ENCODE peak calls at places on chromosomes 6 and 20, in five cellular contexts. One of them, this sample, is unnamed.

GRCh38 chr6:16804515-16805161 is 43.4 kb upstream of the ATXN1 start:
- DNase-seq in CD4-positive, CD25-positive, alpha-beta regulatory T cell: no peak
- DNase-seq in retinal pigment epithelial cell: no peak
- DNase-seq in AG10803: no peak
- DNase-seq in CD8-positive, alpha-beta memory T cell: no peak
- DNase-seq in this sample: no peak

GRCh38 chr6:106629859-106630163 is 433 bp downstream of the QRSL1 start:
- DNase-seq in CD8-positive, alpha-beta memory T cell: no peak
- DNase-seq in AG10803: no peak
- DNase-seq in CD4-positive, CD25-positive, alpha-beta regulatory T cell: no peak
- DNase-seq in retinal pigment epithelial cell: no peak
- DNase-seq in this sample: no peak

GRCh38 chr20:52731086-52731485 is 241.1 kb upstream of the TSHZ2 start:
- DNase-seq in CD4-positive, CD25-positive, alpha-beta regulatory T cell: no peak
- DNase-seq in CD8-positive, alpha-beta memory T cell: no peak
- DNase-seq in AG10803: no peak
- DNase-seq in retinal pigment epithelial cell: no peak
- DNase-seq in this sample: no peak

GRCh38 chr6:111306104-111306888 is 176.7 kb downstream of the REV3L start:
- DNase-seq in CD4-positive, CD25-positive, alpha-beta regulatory T cell: no peak
- DNase-seq in AG10803: no peak
- DNase-seq in CD8-positive, alpha-beta memory T cell: no peak
- DNase-seq in retinal pigment epithelial cell: no peak
- DNase-seq in this sample: no peak

GRCh38 chr6:159915397-159915796 is 24.6 kb downstream of the MAS1 start:
- DNase-seq in retinal pigment epithelial cell: no peak
- DNase-seq in AG10803: no peak
- DNase-seq in CD8-positive, alpha-beta memory T cell: no peak
- DNase-seq in CD4-positive, CD25-positive, alpha-beta regulatory T cell: no peak
- DNase-seq in this sample: no peak

GRCh38 chr20:3603108-3603507 is 60.1 kb downstream of the GFRA4 start:
- DNase-seq in retinal pigment epithelial cell: no peak
- DNase-seq in AG10803: no peak
- DNase-seq in CD4-positive, CD25-positive, alpha-beta regulatory T cell: no peak
- DNase-seq in CD8-positive, alpha-beta memory T cell: no peak
- DNase-seq in this sample: no peak

GRCh38 chr20:35048739-35049138 is 43.9 kb downstream of the TRPC4AP start:
- DNase-seq in AG10803: no peak
- DNase-seq in retinal pigment epithelial cell: no peak
- DNase-seq in CD4-positive, CD25-positive, alpha-beta regulatory T cell: no peak
- DNase-seq in CD8-positive, alpha-beta memory T cell: no peak
- DNase-seq in this sample: no peak

GRCh38 chr20:32456869-32457421 is 98.8 kb downstream of the ASXL1 start:
- DNase-seq in retinal pigment epithelial cell: peak
- DNase-seq in CD4-positive, CD25-positive, alpha-beta regulatory T cell: no peak
- DNase-seq in CD8-positive, alpha-beta memory T cell: no peak
- DNase-seq in AG10803: peak
- DNase-seq in this sample: no peak

GRCh38 chr6:119036076-119036475 is 42.4 kb downstream of the FAM184A start:
- DNase-seq in AG10803: no peak
- DNase-seq in retinal pigment epithelial cell: no peak
- DNase-seq in CD8-positive, alpha-beta memory T cell: no peak
- DNase-seq in CD4-positive, CD25-positive, alpha-beta regulatory T cell: no peak
- DNase-seq in this sample: no peak

GRCh38 chr20:36092424-36093024 is 62.0 kb upstream of the EPB41L1 start:
- DNase-seq in AG10803: no peak
- DNase-seq in CD8-positive, alpha-beta memory T cell: no peak
- DNase-seq in retinal pigment epithelial cell: no peak
- DNase-seq in CD4-positive, CD25-positive, alpha-beta regulatory T cell: no peak
- DNase-seq in this sample: no peak

GRCh38 chr20:47620808-47621805 is 119.4 kb downstream of the NCOA3 start:
- DNase-seq in AG10803: peak
- DNase-seq in retinal pigment epithelial cell: peak
- DNase-seq in CD8-positive, alpha-beta memory T cell: no peak
- DNase-seq in CD4-positive, CD25-positive, alpha-beta regulatory T cell: peak
- DNase-seq in this sample: peak

GRCh38 chr20:61705909-61706308 is 359.8 kb downstream of the TAF4 start:
- DNase-seq in retinal pigment epithelial cell: no peak
- DNase-seq in CD8-positive, alpha-beta memory T cell: no peak
- DNase-seq in CD4-positive, CD25-positive, alpha-beta regulatory T cell: no peak
- DNase-seq in AG10803: no peak
- DNase-seq in this sample: no peak

GRCh38 chr6:148779142-148779562 is 32.3 kb downstream of the UST start:
- DNase-seq in AG10803: peak
- DNase-seq in CD8-positive, alpha-beta memory T cell: no peak
- DNase-seq in retinal pigment epithelial cell: no peak
- DNase-seq in CD4-positive, CD25-positive, alpha-beta regulatory T cell: no peak
- DNase-seq in this sample: no peak

GRCh38 chr6:77368660-77369313 is 94.5 kb downstream of the HTR1B start:
- DNase-seq in CD4-positive, CD25-positive, alpha-beta regulatory T cell: no peak
- DNase-seq in retinal pigment epithelial cell: no peak
- DNase-seq in AG10803: peak
- DNase-seq in CD8-positive, alpha-beta memory T cell: no peak
- DNase-seq in this sample: no peak

GRCh38 chr6:38997128-38997761 is 51.3 kb upstream of the GLP1R start:
- DNase-seq in CD8-positive, alpha-beta memory T cell: no peak
- DNase-seq in CD4-positive, CD25-positive, alpha-beta regulatory T cell: peak
- DNase-seq in retinal pigment epithelial cell: no peak
- DNase-seq in AG10803: peak
- DNase-seq in this sample: peak

GRCh38 chr20:54642733-54643667 is 167.6 kb downstream of the DOK5 start:
- DNase-seq in CD8-positive, alpha-beta memory T cell: no peak
- DNase-seq in retinal pigment epithelial cell: no peak
- DNase-seq in CD4-positive, CD25-positive, alpha-beta regulatory T cell: no peak
- DNase-seq in AG10803: peak
- DNase-seq in this sample: no peak

GRCh38 chr6:102995491-102995890 is 1602.0 kb downstream of the GRIK2 start:
- DNase-seq in retinal pigment epithelial cell: no peak
- DNase-seq in AG10803: no peak
- DNase-seq in CD8-positive, alpha-beta memory T cell: no peak
- DNase-seq in CD4-positive, CD25-positive, alpha-beta regulatory T cell: no peak
- DNase-seq in this sample: no peak

GRCh38 chr6:2467929-2468600 is 222.7 kb upstream of the GMDS start:
- DNase-seq in AG10803: no peak
- DNase-seq in CD8-positive, alpha-beta memory T cell: no peak
- DNase-seq in retinal pigment epithelial cell: no peak
- DNase-seq in CD4-positive, CD25-positive, alpha-beta regulatory T cell: no peak
- DNase-seq in this sample: no peak
- H3K4me3 ChIP-seq in AG10803: no peak
- H3K4me3 ChIP-seq in CD8-positive, alpha-beta memory T cell: no peak
- H3K4me3 ChIP-seq in retinal pigment epithelial cell: no peak
- H3K4me3 ChIP-seq in CD4-positive, CD25-positive, alpha-beta regulatory T cell: no peak
- H3K4me3 ChIP-seq in this sample: no peak

DNA sequence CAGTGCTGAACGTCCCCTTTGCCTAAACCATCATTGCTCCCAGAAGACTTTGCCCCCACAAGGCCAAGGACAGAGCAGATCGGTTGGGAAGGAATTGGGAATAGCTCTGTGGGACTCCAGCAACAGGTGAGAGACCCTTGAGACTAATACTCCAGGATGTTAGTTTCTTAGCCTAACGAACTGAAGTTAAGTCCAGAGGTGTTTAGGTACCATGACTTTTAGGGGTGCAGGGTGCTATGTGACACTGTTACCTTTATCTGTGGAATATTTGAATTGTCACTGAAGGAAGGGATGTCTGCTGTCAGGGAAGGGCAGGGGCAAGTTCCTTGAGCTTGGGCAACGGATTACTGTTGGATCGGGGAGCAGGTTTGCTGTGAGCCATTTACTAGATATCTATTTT is 1.9 kb downstream of the BLCAP start:
- DNase-seq in CD4-positive, CD25-positive, alpha-beta regulatory T cell: no peak
- DNase-seq in AG10803: no peak
- DNase-seq in retinal pigment epithelial cell: no peak
- DNase-seq in CD8-positive, alpha-beta memory T cell: no peak
- DNase-seq in this sample: no peak
- H3K4me3 ChIP-seq in CD4-positive, CD25-positive, alpha-beta regulatory T cell: peak
- H3K4me3 ChIP-seq in AG10803: peak
- H3K4me3 ChIP-seq in retinal pigment epithelial cell: no peak
- H3K4me3 ChIP-seq in CD8-positive, alpha-beta memory T cell: no peak
- H3K4me3 ChIP-seq in this sample: no peak

GRCh38 chr6:150598858-150599198 is 857 bp upstream of the PLEKHG1 start:
- DNase-seq in AG10803: no peak
- DNase-seq in CD8-positive, alpha-beta memory T cell: no peak
- DNase-seq in retinal pigment epithelial cell: no peak
- DNase-seq in CD4-positive, CD25-positive, alpha-beta regulatory T cell: no peak
- DNase-seq in this sample: no peak
- H3K4me3 ChIP-seq in AG10803: no peak
- H3K4me3 ChIP-seq in CD8-positive, alpha-beta memory T cell: peak
- H3K4me3 ChIP-seq in retinal pigment epithelial cell: no peak
- H3K4me3 ChIP-seq in CD4-positive, CD25-positive, alpha-beta regulatory T cell: peak
- H3K4me3 ChIP-seq in this sample: no peak

GRCh38 chr6:22145294-22145693 is 151.5 kb downstream of the PRL start:
- DNase-seq in CD8-positive, alpha-beta memory T cell: no peak
- DNase-seq in AG10803: no peak
- DNase-seq in CD4-positive, CD25-positive, alpha-beta regulatory T cell: no peak
- DNase-seq in retinal pigment epithelial cell: peak
- DNase-seq in this sample: no peak

GRCh38 chr6:22147469-22147815 is 149.4 kb downstream of the PRL start:
- DNase-seq in CD8-positive, alpha-beta memory T cell: no peak
- DNase-seq in AG10803: no peak
- DNase-seq in CD4-positive, CD25-positive, alpha-beta regulatory T cell: no peak
- DNase-seq in retinal pigment epithelial cell: no peak
- DNase-seq in this sample: no peak

GRCh38 chr6:22146581-22147468 is 150.0 kb downstream of the PRL start:
- DNase-seq in CD8-positive, alpha-beta memory T cell: peak
- DNase-seq in CD4-positive, CD25-positive, alpha-beta regulatory T cell: peak
- DNase-seq in AG10803: peak
- DNase-seq in retinal pigment epithelial cell: no peak
- DNase-seq in this sample: peak

GRCh38 chr6:22147983-22148797 is 148.6 kb downstream of the PRL start:
- DNase-seq in AG10803: peak
- DNase-seq in retinal pigment epithelial cell: peak
- DNase-seq in CD8-positive, alpha-beta memory T cell: no peak
- DNase-seq in CD4-positive, CD25-positive, alpha-beta regulatory T cell: no peak
- DNase-seq in this sample: peak

DNA sequence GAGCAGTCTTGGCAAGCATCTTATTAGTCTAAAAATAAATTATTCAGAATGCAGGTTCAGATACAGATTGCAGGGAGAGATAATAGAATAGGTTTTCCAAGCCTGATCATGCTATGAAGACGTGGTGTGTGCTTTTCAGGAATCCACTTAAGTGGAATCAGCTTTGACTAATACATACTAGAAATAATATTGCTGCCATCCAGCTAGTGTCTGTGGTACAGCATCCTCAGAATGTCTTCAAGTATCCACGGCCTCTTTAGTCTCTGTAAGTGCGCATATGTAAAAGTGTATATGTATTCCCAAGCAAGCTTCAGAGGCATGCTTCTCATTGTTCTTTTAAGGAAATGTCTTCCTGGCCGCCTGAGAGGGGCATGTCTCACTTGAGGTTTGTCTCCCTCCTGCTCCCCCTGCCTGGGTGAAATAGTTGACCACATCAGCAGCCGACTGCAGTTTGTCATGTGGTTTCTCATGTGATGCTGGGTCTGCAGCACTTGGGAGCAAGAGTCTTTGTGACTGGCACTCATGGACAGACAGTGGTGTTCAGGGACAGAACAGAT is 150.9 kb downstream of the PRL start:
- DNase-seq in retinal pigment epithelial cell: peak
- DNase-seq in AG10803: peak
- DNase-seq in CD4-positive, CD25-positive, alpha-beta regulatory T cell: no peak
- DNase-seq in CD8-positive, alpha-beta memory T cell: no peak
- DNase-seq in this sample: peak
- H3K4me3 ChIP-seq in retinal pigment epithelial cell: no peak
- H3K4me3 ChIP-seq in AG10803: peak
- H3K4me3 ChIP-seq in CD4-positive, CD25-positive, alpha-beta regulatory T cell: no peak
- H3K4me3 ChIP-seq in CD8-positive, alpha-beta memory T cell: no peak
- H3K4me3 ChIP-seq in this sample: peak

GRCh38 chr6:134870677-134871498 is 79.0 kb downstream of the ALDH8A1 start:
- DNase-seq in retinal pigment epithelial cell: no peak
- DNase-seq in CD4-positive, CD25-positive, alpha-beta regulatory T cell: peak
- DNase-seq in AG10803: peak
- DNase-seq in CD8-positive, alpha-beta memory T cell: no peak
- DNase-seq in this sample: peak
- H3K4me3 ChIP-seq in retinal pigment epithelial cell: no peak
- H3K4me3 ChIP-seq in CD4-positive, CD25-positive, alpha-beta regulatory T cell: no peak
- H3K4me3 ChIP-seq in AG10803: no peak
- H3K4me3 ChIP-seq in CD8-positive, alpha-beta memory T cell: no peak
- H3K4me3 ChIP-seq in this sample: no peak

GRCh38 chr20:10509411-10509810 is 74.3 kb downstream of the SLX4IP start:
- DNase-seq in retinal pigment epithelial cell: no peak
- DNase-seq in CD4-positive, CD25-positive, alpha-beta regulatory T cell: no peak
- DNase-seq in AG10803: no peak
- DNase-seq in CD8-positive, alpha-beta memory T cell: no peak
- DNase-seq in this sample: no peak

GRCh38 chr20:10513091-10513490 is 78.0 kb downstream of the SLX4IP start:
- DNase-seq in CD8-positive, alpha-beta memory T cell: no peak
- DNase-seq in AG10803: no peak
- DNase-seq in retinal pigment epithelial cell: no peak
- DNase-seq in CD4-positive, CD25-positive, alpha-beta regulatory T cell: no peak
- DNase-seq in this sample: no peak

GRCh38 chr20:10511507-10512231 is 76.6 kb downstream of the SLX4IP start:
- DNase-seq in CD4-positive, CD25-positive, alpha-beta regulatory T cell: peak
- DNase-seq in CD8-positive, alpha-beta memory T cell: peak
- DNase-seq in retinal pigment epithelial cell: peak
- DNase-seq in AG10803: peak
- DNase-seq in this sample: peak

GRCh38 chr20:10510216-10510615 is 75.1 kb downstream of the SLX4IP start:
- DNase-seq in CD4-positive, CD25-positive, alpha-beta regulatory T cell: no peak
- DNase-seq in AG10803: no peak
- DNase-seq in retinal pigment epithelial cell: no peak
- DNase-seq in CD8-positive, alpha-beta memory T cell: no peak
- DNase-seq in this sample: no peak

GRCh38 chr20:10511166-10511506 is 76.0 kb downstream of the SLX4IP start:
- DNase-seq in CD4-positive, CD25-positive, alpha-beta regulatory T cell: no peak
- DNase-seq in retinal pigment epithelial cell: no peak
- DNase-seq in CD8-positive, alpha-beta memory T cell: no peak
- DNase-seq in AG10803: no peak
- DNase-seq in this sample: no peak
- H3K4me3 ChIP-seq in CD4-positive, CD25-positive, alpha-beta regulatory T cell: peak
- H3K4me3 ChIP-seq in retinal pigment epithelial cell: no peak
- H3K4me3 ChIP-seq in CD8-positive, alpha-beta memory T cell: no peak
- H3K4me3 ChIP-seq in AG10803: peak
- H3K4me3 ChIP-seq in this sample: no peak

This sample was measured in Jurkat, Clone E6-1.